ENCODE peak calls at places on chromosomes 12 and 14, in six cellular contexts. Z is nephron progenitor cell, K is D341Med, H is fibroblast of lung, Y is AML-193, U is body of pancreas. R is an unnamed sample.

GRCh38 chr12:119988440-119988787 is 622 bp upstream of the BICDL1 start:
- DNase-seq in H (peak; percentile 60), K (no peak), Z (no peak), Y (no peak), U (no peak), R (no peak)

GRCh38 chr14:49946320-49947141 is 53.6 kb downstream of the ARF6 start:
- DNase-seq in K (no peak), U (no peak), H (peak; percentile 81), Z (no peak), Y (no peak), R (peak; percentile 28)

GRCh38 chr14:89308232-89308959 is 108.6 kb downstream of the FOXN3 start:
- DNase-seq in Y (no peak), U (no peak), H (peak; percentile 26), Z (no peak), K (no peak), R (no peak)

GRCh38 chr14:94775082-94775874 is 5.4 kb upstream of the GSC start:
- DNase-seq in Y (no peak), Z (no peak), K (no peak), H (no peak), U (no peak), R (no peak)

GRCh38 chr12:79482921-79483320 is 207.8 kb downstream of the PAWR start:
- DNase-seq in Z (no peak), K (no peak), U (no peak), H (no peak), Y (no peak), R (no peak)

GRCh38 chr14:52360831-52361230 is 46.7 kb downstream of the PTGER2 start:
- DNase-seq in U (no peak), Z (no peak), K (no peak), H (no peak), Y (no peak), R (no peak)

GRCh38 chr14:61578745-61579144 is 116.6 kb upstream of the HIF1A start:
- DNase-seq in U (no peak), K (no peak), Z (no peak), H (peak; percentile 71), Y (no peak), R (no peak)

GRCh38 chr12:62933220-62933870 is 1.6 kb downstream of the PPM1H start:
- DNase-seq in U (peak; percentile 56), Y (no peak), Z (peak; percentile 19), K (no peak), H (no peak), R (peak; percentile 53)

GRCh38 chr12:124470806-124471205 is 96.6 kb downstream of the NCOR2 start:
- DNase-seq in H (no peak), Y (no peak), K (no peak), Z (no peak), U (no peak), R (no peak)

GRCh38 chr14:101004176-101004575 is 100.7 kb upstream of the RTL1 start:
- DNase-seq in U (no peak), K (peak; percentile 9), H (no peak), Y (no peak), Z (no peak), R (peak; percentile 9)

GRCh38 chr12:124972211-124972610 is 16.7 kb downstream of the DHX37 start:
- DNase-seq in U (no peak), H (no peak), Y (no peak), K (no peak), Z (no peak), R (no peak)

GRCh38 chr12:116146386-116146785 is 131.1 kb downstream of the MED13L start:
- DNase-seq in U (no peak), H (no peak), Y (no peak), Z (no peak), K (no peak), R (no peak)

GRCh38 chr14:34251662-34252061 is 210.4 kb downstream of the SPTSSA start:
- DNase-seq in U (no peak), Y (no peak), K (no peak), Z (no peak), H (no peak), R (no peak)

GRCh38 chr12:97038859-97039258 is 131.8 kb downstream of the NEDD1 start:
- DNase-seq in Z (no peak), K (no peak), U (no peak), H (peak; percentile 68), Y (no peak), R (no peak)

GRCh38 chr14:73743431-73743931 is 29.3 kb upstream of the PNMA1 start:
- DNase-seq in K (no peak), H (no peak), U (no peak), Z (no peak), Y (peak; percentile 93), R (no peak)

GRCh38 chr14:23481362-23481970 is 12.0 kb downstream of the NGDN start:
- DNase-seq in Z (peak; percentile 52), Y (no peak), U (no peak), H (peak; percentile 17), K (no peak), R (no peak)

GRCh38 chr14:87615822-87616679 is 376.9 kb downstream of the GALC start:
- DNase-seq in Y (peak; percentile 34), K (peak; percentile 84), H (peak; percentile 33), Z (peak; percentile 72), U (peak; percentile 78), R (peak; percentile 45)

GRCh38 chr12:89828575-89828974 is 119.9 kb upstream of the ATP2B1 start:
- DNase-seq in H (no peak), Z (no peak), Y (no peak), K (no peak), U (no peak), R (no peak)

GRCh38 chr14:69023035-69023434 is 43.9 kb upstream of the ACTN1 start:
- DNase-seq in K (no peak), U (no peak), H (no peak), Z (no peak), Y (no peak), R (no peak)

GRCh38 chr12:48947727-48948126 is 9.6 kb downstream of the ARF3 start:
- DNase-seq in K (no peak), H (no peak), U (no peak), Y (no peak), Z (no peak), R (no peak)

GRCh38 chr12:389138-390096 is at the start of gene KDM5A:
- DNase-seq in U (peak; percentile 90), K (peak; percentile 93), H (peak; percentile 96), Z (peak; percentile 89), Y (no peak), R (peak; percentile 91)

GRCh38 chr14:74771409-74771808 is 8.3 kb downstream of the YLPM1 start:
- DNase-seq in Y (no peak), K (no peak), H (no peak), U (no peak), Z (no peak), R (no peak)